ENCODE peak calls at places on chromosomes 7 and 10, in six cellular contexts. One of them, this sample, is unnamed.

GRCh38 chr7:75055830-75056431 is 17.7 kb downstream of the RCC1L start:
- DNase-seq in GM23248: peak
- DNase-seq in heart left ventricle: peak
- DNase-seq in ovary: peak
- DNase-seq in HL-60: no peak
- DNase-seq in T-helper 9 cell: no peak
- DNase-seq in this sample: no peak

GRCh38 chr7:144525956-144526355 is 122.5 kb upstream of the NOBOX start:
- DNase-seq in GM23248: no peak
- DNase-seq in heart left ventricle: no peak
- DNase-seq in ovary: no peak
- DNase-seq in HL-60: no peak
- DNase-seq in T-helper 9 cell: no peak
- DNase-seq in this sample: no peak

GRCh38 chr7:101100858-101101847 is 15.9 kb downstream of the TRIM56 start:
- DNase-seq in GM23248: no peak
- DNase-seq in heart left ventricle: no peak
- DNase-seq in ovary: peak
- DNase-seq in HL-60: no peak
- DNase-seq in T-helper 9 cell: no peak
- DNase-seq in this sample: no peak

GRCh38 chr10:128704716-128705115 is 578.5 kb upstream of the MKI67 start:
- DNase-seq in GM23248: no peak
- DNase-seq in heart left ventricle: no peak
- DNase-seq in ovary: no peak
- DNase-seq in HL-60: no peak
- DNase-seq in T-helper 9 cell: no peak
- DNase-seq in this sample: no peak

GRCh38 chr10:131216681-131217230 is 94.8 kb downstream of the TCERG1L start:
- DNase-seq in GM23248: no peak
- DNase-seq in heart left ventricle: no peak
- DNase-seq in ovary: no peak
- DNase-seq in HL-60: no peak
- DNase-seq in T-helper 9 cell: no peak
- DNase-seq in this sample: no peak

GRCh38 chr7:75040512-75040911 is 33.1 kb downstream of the RCC1L start:
- DNase-seq in GM23248: no peak
- DNase-seq in heart left ventricle: no peak
- DNase-seq in ovary: no peak
- DNase-seq in HL-60: no peak
- DNase-seq in T-helper 9 cell: no peak
- DNase-seq in this sample: no peak

GRCh38 chr10:132768346-132769248 is 17.4 kb downstream of the NKX6-2 start:
- DNase-seq in GM23248: no peak
- DNase-seq in heart left ventricle: no peak
- DNase-seq in ovary: no peak
- DNase-seq in HL-60: no peak
- DNase-seq in T-helper 9 cell: no peak
- DNase-seq in this sample: no peak

GRCh38 chr10:106424981-106425380 is 739.5 kb downstream of the SORCS1 start:
- DNase-seq in GM23248: peak
- DNase-seq in heart left ventricle: no peak
- DNase-seq in ovary: no peak
- DNase-seq in HL-60: no peak
- DNase-seq in T-helper 9 cell: no peak
- DNase-seq in this sample: no peak

GRCh38 chr7:50507898-50508470 is 57.2 kb downstream of the DDC start:
- DNase-seq in GM23248: no peak
- DNase-seq in heart left ventricle: no peak
- DNase-seq in ovary: no peak
- DNase-seq in HL-60: no peak
- DNase-seq in T-helper 9 cell: no peak
- DNase-seq in this sample: no peak

GRCh38 chr7:30771859-30772429 is 727 bp downstream of the MINDY4 start:
- DNase-seq in GM23248: peak
- DNase-seq in heart left ventricle: no peak
- DNase-seq in ovary: peak
- DNase-seq in HL-60: peak
- DNase-seq in T-helper 9 cell: no peak
- DNase-seq in this sample: peak

GRCh38 chr7:111903797-111904196 is 302.4 kb downstream of the DOCK4 start:
- DNase-seq in GM23248: no peak
- DNase-seq in heart left ventricle: no peak
- DNase-seq in ovary: no peak
- DNase-seq in HL-60: no peak
- DNase-seq in T-helper 9 cell: no peak
- DNase-seq in this sample: no peak

GRCh38 chr10:11541296-11541695 is 70.2 kb downstream of the USP6NL start:
- DNase-seq in GM23248: no peak
- DNase-seq in heart left ventricle: no peak
- DNase-seq in ovary: no peak
- DNase-seq in HL-60: no peak
- DNase-seq in T-helper 9 cell: no peak
- DNase-seq in this sample: no peak

GRCh38 chr7:7959979-7960670 is 8.5 kb upstream of the GLCCI1 start:
- DNase-seq in GM23248: no peak
- DNase-seq in heart left ventricle: no peak
- DNase-seq in ovary: no peak
- DNase-seq in HL-60: no peak
- DNase-seq in T-helper 9 cell: no peak
- DNase-seq in this sample: no peak

GRCh38 chr10:101291254-101292193 is 62.3 kb upstream of the LBX1 start:
- DNase-seq in GM23248: peak
- DNase-seq in heart left ventricle: peak
- DNase-seq in ovary: peak
- DNase-seq in HL-60: peak
- DNase-seq in T-helper 9 cell: peak
- DNase-seq in this sample: no peak

GRCh38 chr10:63480237-63480636 is 14.5 kb upstream of the JMJD1C start:
- DNase-seq in GM23248: no peak
- DNase-seq in heart left ventricle: no peak
- DNase-seq in ovary: no peak
- DNase-seq in HL-60: no peak
- DNase-seq in T-helper 9 cell: no peak
- DNase-seq in this sample: no peak

GRCh38 chr7:46534593-46535271 is 613.7 kb upstream of the IGFBP3 start:
- DNase-seq in GM23248: peak
- DNase-seq in heart left ventricle: no peak
- DNase-seq in ovary: no peak
- DNase-seq in HL-60: no peak
- DNase-seq in T-helper 9 cell: no peak
- DNase-seq in this sample: no peak

GRCh38 chr7:33395340-33395739 is 266.0 kb downstream of the BBS9 start:
- DNase-seq in GM23248: no peak
- DNase-seq in heart left ventricle: no peak
- DNase-seq in ovary: no peak
- DNase-seq in HL-60: no peak
- DNase-seq in T-helper 9 cell: no peak
- DNase-seq in this sample: no peak

GRCh38 chr7:80942261-80943041 is 23.6 kb upstream of the SEMA3C start:
- DNase-seq in GM23248: peak
- DNase-seq in heart left ventricle: peak
- DNase-seq in ovary: peak
- DNase-seq in HL-60: no peak
- DNase-seq in T-helper 9 cell: no peak
- DNase-seq in this sample: no peak

GRCh38 chr10:46522295-46523118 is 34.0 kb downstream of the GPRIN2 start:
- DNase-seq in GM23248: no peak
- DNase-seq in heart left ventricle: no peak
- DNase-seq in ovary: no peak
- DNase-seq in HL-60: no peak
- DNase-seq in T-helper 9 cell: no peak
- DNase-seq in this sample: no peak

GRCh38 chr10:61452229-61452651 is 941 bp downstream of the TMEM26 start:
- DNase-seq in GM23248: no peak
- DNase-seq in heart left ventricle: no peak
- DNase-seq in ovary: peak
- DNase-seq in HL-60: no peak
- DNase-seq in T-helper 9 cell: no peak
- DNase-seq in this sample: no peak

GRCh38 chr7:17680943-17681351 is 259.3 kb downstream of the SNX13 start:
- DNase-seq in GM23248: peak
- DNase-seq in heart left ventricle: no peak
- DNase-seq in ovary: no peak
- DNase-seq in HL-60: no peak
- DNase-seq in T-helper 9 cell: no peak
- DNase-seq in this sample: peak

GRCh38 chr7:128352138-128352537 is 8.4 kb upstream of the RBM28 start:
- DNase-seq in GM23248: peak
- DNase-seq in heart left ventricle: peak
- DNase-seq in ovary: peak
- DNase-seq in HL-60: no peak
- DNase-seq in T-helper 9 cell: no peak
- DNase-seq in this sample: no peak

GRCh38 chr10:113169853-113170455 is 219.9 kb downstream of the TCF7L2 start:
- DNase-seq in GM23248: no peak
- DNase-seq in heart left ventricle: no peak
- DNase-seq in ovary: no peak
- DNase-seq in HL-60: no peak
- DNase-seq in T-helper 9 cell: no peak
- DNase-seq in this sample: no peak

GRCh38 chr7:129969881-129970446 is 17.2 kb upstream of the UBE2H start:
- DNase-seq in GM23248: peak
- DNase-seq in heart left ventricle: no peak
- DNase-seq in ovary: no peak
- DNase-seq in HL-60: no peak
- DNase-seq in T-helper 9 cell: no peak
- DNase-seq in this sample: no peak

This sample was measured in AML-193.